ENCODE peak calls at places on chromosomes 1 and 21, in ten cellular contexts. K is PC-9, W is activated B cell treated with CpG ODN at 0.5 μM for 24 hours, C is suprapubic skin, P is adrenal gland, J is AG10803, E is PC-3, Z is MCF 10A, H is fibroblast of mammary gland, M is foreskin fibroblast. V is an unnamed sample.

GRCh38 chr1:230699716-230700115 is 14.2 kb downstream of the AGT start:
- DNase-seq in J (no peak), H (no peak), E (no peak), M (no peak), K (no peak), C (no peak), P (no peak), Z (no peak), W (no peak), V (no peak)

GRCh38 chr1:1117469-1117831 is 1.6 kb upstream of the C1orf159 start:
- DNase-seq in J (no peak), W (no peak), P (no peak), K (no peak), Z (no peak), M (no peak), C (peak), E (no peak), H (no peak), V (no peak)

GRCh38 chr21:42175110-42175710 is 43.7 kb upstream of the ABCG1 start:
- DNase-seq in M (no peak), K (no peak), C (no peak), H (peak), J (no peak), Z (no peak), W (no peak), E (no peak), P (peak), V (no peak)

GRCh38 chr1:66532798-66533783 is 862 bp upstream of the SGIP1 start:
- DNase-seq in C (peak), K (no peak), W (no peak), E (no peak), Z (no peak), J (peak), P (no peak), H (peak), M (peak), V (no peak)

GRCh38 chr1:6131561-6131960 is 48.6 kb downstream of the CHD5 start:
- DNase-seq in P (no peak), W (no peak), C (no peak), E (no peak), J (no peak), Z (no peak), K (no peak), M (no peak), H (no peak), V (no peak)

GRCh38 chr1:40951943-40952743 is 27.4 kb upstream of the CTPS1 start:
- DNase-seq in J (no peak), C (peak), H (peak), P (peak), M (peak), Z (peak), K (peak), W (peak), E (peak), V (peak)

GRCh38 chr1:202351725-202352124 is 3.2 kb downstream of the PPP1R12B start:
- DNase-seq in M (no peak), K (no peak), J (no peak), Z (no peak), E (no peak), W (no peak), P (no peak), C (no peak), H (peak), V (no peak)

GRCh38 chr1:220093361-220094015 is 444 bp upstream of the IARS2 start:
- DNase-seq in C (no peak), K (no peak), Z (no peak), H (peak), J (no peak), W (no peak), E (no peak), P (no peak), M (no peak), V (no peak)

GRCh38 chr1:165228676-165229075 is 127.8 kb downstream of the LMX1A start:
- DNase-seq in E (peak), M (peak), C (no peak), K (no peak), H (no peak), P (no peak), Z (peak), W (no peak), J (no peak), V (no peak)

GRCh38 chr1:76068542-76068941 is 6.0 kb upstream of the ST6GALNAC3 start:
- DNase-seq in M (peak), C (no peak), W (no peak), J (no peak), H (peak), Z (peak), E (peak), K (no peak), P (no peak), V (no peak)

GRCh38 chr1:22330092-22330762 is 121.4 kb upstream of the ZBTB40 start:
- DNase-seq in C (peak), J (no peak), W (peak), Z (no peak), K (no peak), P (peak), H (no peak), M (no peak), E (no peak), V (no peak)

GRCh38 chr1:35220976-35221375 is 28.0 kb upstream of the SFPQ start:
- DNase-seq in E (peak), H (peak), J (no peak), C (no peak), P (no peak), M (peak), Z (peak), W (no peak), K (peak), V (peak)

GRCh38 chr1:172069535-172069934 is 228.2 kb downstream of the DNM3 start:
- DNase-seq in M (peak), P (no peak), C (no peak), W (no peak), K (no peak), Z (no peak), H (peak), J (peak), E (no peak), V (no peak)

GRCh38 chr1:235984041-235984820 is 80.7 kb downstream of the NID1 start:
- DNase-seq in K (no peak), E (peak), C (no peak), J (peak), W (no peak), M (peak), P (no peak), Z (peak), H (peak), V (no peak)

GRCh38 chr1:29279406-29279805 is 43.1 kb downstream of the PTPRU start:
- DNase-seq in M (no peak), Z (no peak), K (no peak), W (no peak), H (no peak), P (no peak), C (no peak), E (no peak), J (no peak), V (no peak)

GRCh38 chr1:31397360-31398095 is 15.5 kb upstream of the SERINC2 start:
- DNase-seq in H (peak), K (no peak), P (no peak), E (no peak), M (peak), C (no peak), J (peak), Z (no peak), W (no peak), V (no peak)

GRCh38 chr1:164713446-164714204 is 154.6 kb downstream of the PBX1 start:
- DNase-seq in P (no peak), E (no peak), Z (no peak), K (no peak), H (peak), W (no peak), C (no peak), M (peak), J (peak), V (no peak)

GRCh38 chr1:1047963-1048362 is 26.1 kb downstream of the RNF223 start:
- DNase-seq in P (no peak), Z (no peak), W (no peak), M (no peak), C (no peak), H (no peak), K (no peak), E (no peak), J (no peak), V (no peak)

GRCh38 chr21:29721964-29722363 is 217.8 kb downstream of the GRIK1 start:
- DNase-seq in M (no peak), J (no peak), C (no peak), H (no peak), W (no peak), E (no peak), K (no peak), P (no peak), Z (no peak), V (no peak)

GRCh38 chr1:84412316-84412942 is 14.1 kb downstream of the DNASE2B start:
- DNase-seq in K (peak), E (no peak), J (peak), P (no peak), Z (peak), W (no peak), M (peak), C (no peak), H (peak), V (no peak)

GRCh38 chr1:54109131-54110105 is 43.4 kb downstream of the CDCP2 start:
- DNase-seq in Z (no peak), C (no peak), W (no peak), E (no peak), P (peak), K (no peak), M (no peak), J (no peak), H (no peak), V (no peak)

GRCh38 chr1:201903135-201903534 is 14.4 kb downstream of the SHISA4 start:
- DNase-seq in E (no peak), J (peak), M (peak), C (no peak), P (no peak), W (no peak), K (peak), Z (no peak), H (peak), V (no peak)

GRCh38 chr1:7255303-7256058 is 470.2 kb downstream of the CAMTA1 start:
- DNase-seq in C (no peak), P (peak), K (no peak), W (no peak), M (peak), H (peak), E (peak), J (peak), Z (no peak), V (no peak)

GRCh38 chr1:109777436-109777835 is 13.7 kb upstream of the EPS8L3 start:
- DNase-seq in K (no peak), E (no peak), J (no peak), W (no peak), M (no peak), H (no peak), P (peak), Z (no peak), C (peak), V (no peak)

GRCh38 chr1:21814241-21814918 is 2.3 kb downstream of the LDLRAD2 start:
- DNase-seq in J (no peak), E (no peak), M (peak), Z (no peak), W (peak), H (no peak), K (no peak), C (no peak), P (no peak), V (no peak)

GRCh38 chr1:65265296-65266271 is 43.8 kb upstream of the DNAJC6 start:
- DNase-seq in W (no peak), J (peak), H (peak), M (peak), K (no peak), P (peak), Z (peak), E (no peak), C (no peak), V (peak)
- TF ChIP-seq CTCF in W (no peak), J (peak), H (peak), M (peak), K (no peak), P (no peak), Z (no peak), E (no peak), C (no peak), V (no peak)

GRCh38 chr1:209648931-209649776 is 3.1 kb downstream of the LAMB3 start:
- DNase-seq in W (no peak), C (no peak), J (peak), Z (peak), E (peak), K (peak), H (peak), M (peak), P (peak), V (peak)

GRCh38 chr1:209645574-209646452 is 6.4 kb downstream of the LAMB3 start:
- DNase-seq in Z (no peak), E (no peak), W (no peak), P (peak), C (no peak), J (no peak), K (no peak), H (no peak), M (no peak), V (no peak)

GRCh38 chr1:209648366-209648765 is 3.9 kb downstream of the LAMB3 start:
- DNase-seq in M (no peak), E (no peak), J (no peak), W (no peak), C (no peak), P (no peak), K (no peak), H (no peak), Z (no peak), V (no peak)

GRCh38 chr1:209647212-209647611 is 5.0 kb downstream of the LAMB3 start:
- DNase-seq in J (no peak), W (no peak), K (no peak), P (no peak), C (no peak), M (no peak), H (peak), E (no peak), Z (no peak), V (no peak)

GRCh38 chr1:209646558-209646957 is 5.7 kb downstream of the LAMB3 start:
- DNase-seq in J (peak), H (peak), W (no peak), Z (peak), C (no peak), E (peak), P (no peak), M (peak), K (no peak), V (no peak)
- TF ChIP-seq CTCF in J (peak), H (peak), W (no peak), Z (peak), C (no peak), E (peak), P (peak), M (peak), K (no peak), V (peak)

GRCh38 chr1:78142731-78143130 is 97.0 kb downstream of the GIPC2 start:
- DNase-seq in C (no peak), P (no peak), W (no peak), Z (no peak), E (no peak), K (no peak), H (no peak), J (no peak), M (no peak), V (no peak)

GRCh38 chr1:78141522-78142231 is 95.9 kb downstream of the GIPC2 start:
- DNase-seq in K (no peak), C (no peak), H (no peak), M (no peak), Z (no peak), W (no peak), E (no peak), P (no peak), J (no peak), V (no peak)

GRCh38 chr1:78143673-78144072 is 97.9 kb downstream of the GIPC2 start:
- DNase-seq in C (no peak), W (no peak), H (no peak), E (peak), P (no peak), K (no peak), Z (no peak), J (no peak), M (no peak), V (no peak)

GRCh38 chr1:78145105-78145580 is 99.4 kb downstream of the GIPC2 start:
- DNase-seq in W (no peak), K (peak), J (peak), Z (peak), E (peak), M (peak), H (peak), P (peak), C (no peak), V (peak)

DNA sequence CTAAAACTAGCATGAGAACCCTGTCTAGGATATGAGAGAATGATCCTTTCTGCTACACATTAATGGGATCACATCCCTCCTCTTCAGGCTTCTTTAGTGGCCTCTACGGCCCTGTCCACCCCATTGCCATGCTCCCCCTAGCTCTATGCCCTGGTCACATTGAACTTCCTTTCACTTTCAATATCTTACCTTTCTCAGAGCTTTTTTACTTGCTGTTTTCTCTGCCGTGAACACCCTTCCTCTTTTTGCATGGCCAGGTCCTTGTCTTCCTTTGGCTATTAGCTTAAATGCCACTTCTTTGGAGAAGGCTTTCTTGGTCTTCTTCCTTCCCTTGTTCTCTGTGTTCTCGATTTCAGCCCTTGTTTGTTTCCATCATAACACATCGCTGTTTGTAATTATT is 97.4 kb downstream of the GIPC2 start:
- DNase-seq in P (no peak), E (no peak), H (no peak), K (no peak), W (no peak), M (no peak), J (no peak), C (no peak), Z (no peak), V (peak)
- TF ChIP-seq CTCF in P (no peak), E (no peak), H (no peak), K (no peak), W (no peak), M (no peak), J (no peak), C (no peak), Z (no peak), V (no peak)

GRCh38 chr1:33093004-33093403 is 12.1 kb downstream of the AZIN2 start:
- DNase-seq in J (no peak), E (no peak), C (no peak), H (no peak), Z (no peak), W (no peak), K (no peak), M (no peak), P (no peak), V (no peak)
- TF ChIP-seq CTCF in J (no peak), E (no peak), C (no peak), H (no peak), Z (no peak), W (no peak), K (no peak), M (no peak), P (no peak), V (no peak)

DNA sequence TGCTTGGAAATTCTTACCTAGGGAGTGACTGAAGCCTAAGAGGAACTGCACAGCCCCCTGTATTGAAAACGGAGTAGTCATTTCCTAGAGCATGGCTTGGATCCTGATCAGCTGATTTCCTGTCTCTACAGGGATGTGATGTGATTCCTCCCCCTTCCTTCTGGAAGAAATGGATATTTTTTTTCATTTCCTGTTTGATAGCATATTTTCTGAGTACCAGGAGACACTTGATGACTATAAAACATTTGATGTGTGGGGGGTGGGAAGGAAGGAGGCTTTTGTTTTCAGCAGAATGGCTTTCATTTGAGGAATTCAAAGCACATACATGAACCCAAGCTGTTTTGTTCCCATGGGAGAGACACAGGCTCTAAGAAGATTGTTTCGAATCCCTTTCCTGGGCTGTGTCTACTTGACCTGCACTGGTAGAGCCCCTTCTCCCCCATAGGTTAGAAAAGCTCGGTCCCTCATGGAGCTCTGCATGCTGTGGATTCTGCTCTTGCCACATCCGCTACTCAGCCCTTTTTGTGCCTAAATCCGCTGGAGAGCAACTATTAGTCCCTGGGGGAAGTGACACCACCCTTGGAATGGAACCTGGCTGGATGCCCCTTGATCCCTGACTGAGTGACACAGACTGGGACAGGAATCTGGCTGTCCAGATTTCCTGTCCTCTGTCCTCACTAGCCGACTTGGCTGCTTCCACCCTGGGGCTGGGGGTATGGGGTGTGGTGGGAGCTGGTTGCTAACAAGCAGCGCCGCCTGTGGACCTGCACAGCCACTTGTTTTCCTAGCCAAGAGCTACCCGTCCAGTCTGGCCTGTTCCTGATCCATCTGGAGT is 71.8 kb upstream of the MACF1 start:
- DNase-seq in K (peak), M (no peak), W (no peak), H (peak), Z (peak), P (peak), C (peak), J (peak), E (peak), V (peak)
- TF ChIP-seq CTCF in K (peak), M (no peak), W (no peak), H (no peak), Z (peak), P (no peak), C (peak), J (no peak), E (peak), V (peak)

DNA sequence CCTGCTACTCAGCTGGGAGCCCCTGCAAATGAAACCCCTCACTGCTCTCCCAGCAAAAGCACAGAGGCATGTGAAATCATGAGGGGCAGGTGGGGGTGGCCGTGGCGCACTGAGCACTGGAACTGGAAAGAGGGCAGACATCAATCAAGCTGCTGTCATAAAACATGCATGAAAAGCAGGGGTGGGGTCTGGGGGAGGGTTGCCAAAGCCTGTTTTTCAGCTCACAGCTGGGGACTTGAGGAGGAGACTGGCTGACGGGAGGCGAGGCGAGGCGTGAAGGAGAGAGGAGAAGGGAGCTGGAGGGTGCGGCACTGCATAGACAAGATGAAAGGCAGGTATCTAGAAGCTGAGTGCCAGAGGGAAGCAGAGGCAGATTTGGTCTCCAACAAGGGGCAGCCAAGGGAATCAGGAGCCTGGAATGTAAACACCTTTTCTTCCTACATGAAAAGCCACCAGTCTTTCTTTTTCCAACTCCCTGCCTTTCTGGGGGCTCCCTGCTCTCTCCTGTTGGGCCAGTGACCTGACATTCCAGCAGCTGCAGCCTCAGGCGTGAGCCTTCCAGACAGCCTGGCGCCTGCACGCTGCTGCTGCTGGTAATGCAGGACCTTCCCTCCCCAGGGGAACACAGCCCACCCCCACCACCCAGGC is 87.0 kb downstream of the NMNAT2 start:
- DNase-seq in P (no peak), E (no peak), C (no peak), J (no peak), W (no peak), K (no peak), M (no peak), H (no peak), Z (no peak), V (peak)
- TF ChIP-seq CTCF in P (no peak), E (no peak), C (no peak), J (no peak), W (no peak), K (no peak), M (no peak), H (no peak), Z (no peak), V (no peak)